ENCODE peak calls at places on chromosome 11, in six cellular contexts. One of them, this sample, is unnamed.

GRCh38 chr11:79744941-79745340 is 304.1 kb upstream of the TENM4 start:
- DNase-seq in A549: no peak
- DNase-seq in GM12878: no peak
- DNase-seq in HepG2: no peak
- DNase-seq in endothelial cell of umbilical vein: no peak
- DNase-seq in K562: no peak
- DNase-seq in this sample: no peak

GRCh38 chr11:72038491-72038890 is 39.8 kb downstream of the IL18BP start:
- DNase-seq in A549: no peak
- DNase-seq in GM12878: no peak
- DNase-seq in HepG2: no peak
- DNase-seq in endothelial cell of umbilical vein: no peak
- DNase-seq in K562: no peak
- DNase-seq in this sample: no peak

GRCh38 chr11:60938500-60938899 is 13.5 kb downstream of the SLC15A3 start:
- DNase-seq in A549: no peak
- DNase-seq in GM12878: no peak
- DNase-seq in HepG2: no peak
- DNase-seq in endothelial cell of umbilical vein: no peak
- DNase-seq in K562: no peak
- DNase-seq in this sample: no peak

GRCh38 chr11:107370390-107370789 is 87.2 kb downstream of the CWF19L2 start:
- DNase-seq in A549: no peak
- DNase-seq in GM12878: peak
- DNase-seq in HepG2: no peak
- DNase-seq in endothelial cell of umbilical vein: peak
- DNase-seq in K562: no peak
- DNase-seq in this sample: no peak

GRCh38 chr11:94011478-94011877 is 9.7 kb upstream of the HEPHL1 start:
- DNase-seq in A549: no peak
- DNase-seq in GM12878: no peak
- DNase-seq in HepG2: no peak
- DNase-seq in endothelial cell of umbilical vein: no peak
- DNase-seq in K562: no peak
- DNase-seq in this sample: no peak

GRCh38 chr11:75924966-75925784 is 110.2 kb downstream of the UVRAG start:
- DNase-seq in A549: no peak
- DNase-seq in GM12878: no peak
- DNase-seq in HepG2: no peak
- DNase-seq in endothelial cell of umbilical vein: peak
- DNase-seq in K562: no peak
- DNase-seq in this sample: no peak

GRCh38 chr11:33582636-33583325 is 117.8 kb downstream of the C11orf91 start:
- DNase-seq in A549: no peak
- DNase-seq in GM12878: no peak
- DNase-seq in HepG2: no peak
- DNase-seq in endothelial cell of umbilical vein: no peak
- DNase-seq in K562: no peak
- DNase-seq in this sample: no peak

GRCh38 chr11:108754901-108755625 is 90.2 kb downstream of the DDX10 start:
- DNase-seq in A549: no peak
- DNase-seq in GM12878: no peak
- DNase-seq in HepG2: no peak
- DNase-seq in endothelial cell of umbilical vein: peak
- DNase-seq in K562: no peak
- DNase-seq in this sample: peak

GRCh38 chr11:6298605-6299004 is 21.7 kb downstream of the CAVIN3 start:
- DNase-seq in A549: peak
- DNase-seq in GM12878: no peak
- DNase-seq in HepG2: peak
- DNase-seq in endothelial cell of umbilical vein: peak
- DNase-seq in K562: no peak
- DNase-seq in this sample: peak

GRCh38 chr11:7422544-7423331 is 62.6 kb upstream of the OLFML1 start:
- DNase-seq in A549: no peak
- DNase-seq in GM12878: no peak
- DNase-seq in HepG2: no peak
- DNase-seq in endothelial cell of umbilical vein: no peak
- DNase-seq in K562: no peak
- DNase-seq in this sample: no peak

GRCh38 chr11:11978792-11979486 is 29.5 kb downstream of the DKK3 start:
- DNase-seq in A549: no peak
- DNase-seq in GM12878: no peak
- DNase-seq in HepG2: no peak
- DNase-seq in endothelial cell of umbilical vein: peak
- DNase-seq in K562: no peak
- DNase-seq in this sample: no peak

GRCh38 chr11:60098508-60098907 is 10.0 kb downstream of the MS4A2 start:
- DNase-seq in A549: no peak
- DNase-seq in GM12878: no peak
- DNase-seq in HepG2: peak
- DNase-seq in endothelial cell of umbilical vein: peak
- DNase-seq in K562: no peak
- DNase-seq in this sample: no peak

GRCh38 chr11:128669491-128669890 is 24.4 kb upstream of the FLI1 start:
- DNase-seq in A549: no peak
- DNase-seq in GM12878: no peak
- DNase-seq in HepG2: no peak
- DNase-seq in endothelial cell of umbilical vein: no peak
- DNase-seq in K562: no peak
- DNase-seq in this sample: peak

GRCh38 chr11:27563201-27563600 is 56.6 kb upstream of the LIN7C start:
- DNase-seq in A549: no peak
- DNase-seq in GM12878: no peak
- DNase-seq in HepG2: no peak
- DNase-seq in endothelial cell of umbilical vein: peak
- DNase-seq in K562: no peak
- DNase-seq in this sample: no peak

GRCh38 chr11:65505434-65506315 is 6.8 kb downstream of the MALAT1 start:
- DNase-seq in A549: no peak
- DNase-seq in GM12878: no peak
- DNase-seq in HepG2: no peak
- DNase-seq in endothelial cell of umbilical vein: peak
- DNase-seq in K562: no peak
- DNase-seq in this sample: peak

GRCh38 chr11:65504671-65505433 is 6.0 kb downstream of the MALAT1 start:
- DNase-seq in A549: no peak
- DNase-seq in GM12878: no peak
- DNase-seq in HepG2: no peak
- DNase-seq in endothelial cell of umbilical vein: peak
- DNase-seq in K562: no peak
- DNase-seq in this sample: peak

GRCh38 chr11:65506770-65507485 is 8.1 kb downstream of the MALAT1 start:
- DNase-seq in A549: no peak
- DNase-seq in GM12878: no peak
- DNase-seq in HepG2: no peak
- DNase-seq in endothelial cell of umbilical vein: peak
- DNase-seq in K562: no peak
- DNase-seq in this sample: no peak

GRCh38 chr11:65503923-65504670 is 5.3 kb downstream of the MALAT1 start:
- DNase-seq in A549: no peak
- DNase-seq in GM12878: no peak
- DNase-seq in HepG2: no peak
- DNase-seq in endothelial cell of umbilical vein: peak
- DNase-seq in K562: no peak
- DNase-seq in this sample: peak

DNA sequence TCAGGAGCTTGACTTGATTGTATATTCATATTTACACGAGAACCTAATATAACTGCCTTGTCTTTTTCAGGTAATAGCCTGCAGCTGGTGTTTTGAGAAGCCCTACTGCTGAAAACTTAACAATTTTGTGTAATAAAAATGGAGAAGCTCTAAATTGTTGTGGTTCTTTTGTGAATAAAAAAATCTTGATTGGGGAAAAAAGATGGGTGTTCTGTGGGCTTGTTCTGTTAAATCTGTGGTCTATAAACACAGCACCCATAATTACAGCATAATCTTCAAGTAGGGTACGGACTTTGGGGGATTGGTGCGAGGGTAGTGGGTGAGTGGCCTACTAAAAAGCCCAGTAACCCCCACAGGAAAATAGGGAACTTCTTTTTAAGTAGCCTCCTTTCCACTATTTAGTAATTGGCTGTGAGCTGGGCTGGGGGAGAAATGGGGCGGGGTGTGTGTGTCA is 7.5 kb downstream of the MALAT1 start:
- DNase-seq in A549: no peak
- DNase-seq in GM12878: no peak
- DNase-seq in HepG2: no peak
- DNase-seq in endothelial cell of umbilical vein: no peak
- DNase-seq in K562: no peak
- DNase-seq in this sample: peak
- TF ChIP-seq POLR2A in A549: no peak
- TF ChIP-seq POLR2A in GM12878: no peak
- TF ChIP-seq POLR2A in HepG2: no peak
- TF ChIP-seq POLR2A in endothelial cell of umbilical vein: no peak
- TF ChIP-seq POLR2A in K562: no peak
- TF ChIP-seq POLR2A in this sample: no peak

GRCh38 chr11:70578371-70578770 is 180.0 kb downstream of the CTTN start:
- DNase-seq in A549: no peak
- DNase-seq in GM12878: no peak
- DNase-seq in HepG2: no peak
- DNase-seq in endothelial cell of umbilical vein: no peak
- DNase-seq in K562: no peak
- DNase-seq in this sample: no peak
- TF ChIP-seq MAX in A549: no peak
- TF ChIP-seq MAX in GM12878: no peak
- TF ChIP-seq MAX in HepG2: no peak
- TF ChIP-seq MAX in endothelial cell of umbilical vein: no peak
- TF ChIP-seq MAX in K562: no peak
- TF ChIP-seq MAX in this sample: no peak

GRCh38 chr11:1202776-1203504 is 19.9 kb upstream of the MUC5B start:
- DNase-seq in A549: peak
- DNase-seq in GM12878: no peak
- DNase-seq in HepG2: peak
- DNase-seq in endothelial cell of umbilical vein: peak
- DNase-seq in K562: peak
- DNase-seq in this sample: peak
- TF ChIP-seq MYC in A549: no peak
- TF ChIP-seq MYC in GM12878: no peak
- TF ChIP-seq MYC in HepG2: peak
- TF ChIP-seq MYC in endothelial cell of umbilical vein: no peak
- TF ChIP-seq MYC in K562: no peak
- TF ChIP-seq MYC in this sample: no peak

GRCh38 chr11:95706974-95707387 is 82.6 kb downstream of the FAM76B start:
- DNase-seq in A549: no peak
- DNase-seq in GM12878: no peak
- DNase-seq in HepG2: no peak
- DNase-seq in endothelial cell of umbilical vein: no peak
- DNase-seq in K562: peak
- DNase-seq in this sample: no peak
- TF ChIP-seq POLR2A in A549: no peak
- TF ChIP-seq POLR2A in GM12878: no peak
- TF ChIP-seq POLR2A in HepG2: no peak
- TF ChIP-seq POLR2A in endothelial cell of umbilical vein: no peak
- TF ChIP-seq POLR2A in K562: no peak
- TF ChIP-seq POLR2A in this sample: no peak

DNA sequence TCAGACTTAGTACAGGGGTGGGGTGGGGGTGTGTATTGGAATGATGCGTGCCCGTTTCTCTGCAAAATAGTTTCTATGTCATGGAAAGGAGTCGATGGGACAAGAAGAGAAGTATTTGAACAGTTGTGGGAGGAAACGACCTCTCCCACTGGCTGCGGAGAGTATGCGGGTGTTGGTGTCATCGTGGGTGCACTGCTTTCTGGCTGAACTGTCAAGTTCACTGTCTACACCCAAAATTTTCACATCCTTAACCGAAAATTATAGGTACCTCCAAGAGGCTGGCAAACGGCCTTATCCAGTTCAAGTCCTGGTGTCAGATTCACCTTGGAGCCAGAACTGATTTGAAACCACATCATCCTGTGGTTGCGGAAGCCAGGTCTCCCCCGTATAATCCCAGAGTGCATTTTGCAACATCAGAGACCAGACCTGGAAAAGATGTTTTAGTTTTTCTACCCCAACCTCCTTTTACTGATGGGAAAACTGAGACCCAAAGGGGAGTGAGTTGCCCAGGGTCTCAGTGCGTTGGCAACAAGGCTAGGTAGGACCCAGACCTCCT is 497 bp upstream of the SSRP1 start:
- DNase-seq in A549: no peak
- DNase-seq in GM12878: no peak
- DNase-seq in HepG2: no peak
- DNase-seq in endothelial cell of umbilical vein: no peak
- DNase-seq in K562: no peak
- DNase-seq in this sample: no peak
- TF ChIP-seq MAX in A549: no peak
- TF ChIP-seq MAX in GM12878: no peak
- TF ChIP-seq MAX in HepG2: no peak
- TF ChIP-seq MAX in endothelial cell of umbilical vein: no peak
- TF ChIP-seq MAX in K562: no peak
- TF ChIP-seq MAX in this sample: no peak

GRCh38 chr11:46009647-46010046 is 87.2 kb downstream of the LARGE2 start:
- DNase-seq in A549: no peak
- DNase-seq in GM12878: no peak
- DNase-seq in HepG2: no peak
- DNase-seq in endothelial cell of umbilical vein: no peak
- DNase-seq in K562: no peak
- DNase-seq in this sample: peak

GRCh38 chr11:46002146-46002545 is 79.7 kb downstream of the LARGE2 start:
- DNase-seq in A549: no peak
- DNase-seq in GM12878: no peak
- DNase-seq in HepG2: no peak
- DNase-seq in endothelial cell of umbilical vein: no peak
- DNase-seq in K562: no peak
- DNase-seq in this sample: no peak

GRCh38 chr11:46003647-46004046 is 81.2 kb downstream of the LARGE2 start:
- DNase-seq in A549: no peak
- DNase-seq in GM12878: no peak
- DNase-seq in HepG2: no peak
- DNase-seq in endothelial cell of umbilical vein: no peak
- DNase-seq in K562: no peak
- DNase-seq in this sample: peak

GRCh38 chr11:46010100-46010499 is 87.6 kb downstream of the LARGE2 start:
- DNase-seq in A549: no peak
- DNase-seq in GM12878: no peak
- DNase-seq in HepG2: no peak
- DNase-seq in endothelial cell of umbilical vein: no peak
- DNase-seq in K562: no peak
- DNase-seq in this sample: no peak

DNA sequence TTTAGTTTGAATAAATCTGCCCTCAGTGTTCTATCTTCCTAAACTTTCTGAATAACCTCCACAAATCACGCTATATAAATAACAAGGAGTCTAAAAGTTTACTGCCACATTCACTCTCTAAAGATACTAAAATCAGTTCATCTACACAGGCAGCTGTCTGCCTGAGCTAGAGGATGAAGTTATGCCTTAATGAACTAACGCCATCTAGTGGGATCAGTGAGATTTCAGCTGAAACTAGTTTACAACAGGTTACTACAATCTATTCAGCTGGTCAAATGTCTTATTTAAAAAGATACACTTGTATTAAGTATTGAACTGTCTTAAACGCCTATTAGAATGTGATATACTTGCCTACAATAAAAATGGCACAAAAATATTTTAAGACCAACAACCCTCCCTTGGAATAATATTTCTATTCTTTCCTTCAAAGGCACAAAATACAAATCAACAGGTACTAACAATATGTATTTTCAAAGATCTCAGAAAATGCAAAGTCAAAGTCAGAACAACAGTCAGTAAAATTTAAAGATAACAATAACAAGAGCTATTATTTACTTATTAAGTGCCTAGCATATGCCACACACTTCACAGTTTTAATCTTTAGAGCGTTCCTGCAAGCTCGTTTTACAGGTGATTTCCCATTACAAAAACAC is 84.1 kb downstream of the LARGE2 start:
- DNase-seq in A549: peak
- DNase-seq in GM12878: peak
- DNase-seq in HepG2: peak
- DNase-seq in endothelial cell of umbilical vein: peak
- DNase-seq in K562: peak
- DNase-seq in this sample: peak
- TF ChIP-seq MYC in A549: no peak
- TF ChIP-seq MYC in GM12878: no peak
- TF ChIP-seq MYC in HepG2: no peak
- TF ChIP-seq MYC in endothelial cell of umbilical vein: no peak
- TF ChIP-seq MYC in K562: no peak
- TF ChIP-seq MYC in this sample: no peak